ENCODE peak calls at places on chromosomes 5 and 9, in four cellular contexts. X is breast epithelium; I is activated CD8-positive, alpha-beta T cell treated with anti-CD3 and anti-CD28 coated beads for 36 hours; P is NCI-H510A treated with DMSO at 0.1 percent for 48 hours. U is an unnamed sample.

GRCh38 chr5:123211084-123211483 is 122.0 kb downstream of the PRDM6 start:
- DNase-seq in I (no peak), P (no peak), X (no peak), U (no peak)

GRCh38 chr9:134061019-134061687 is 6.7 kb downstream of the BRD3 start:
- DNase-seq in I (no peak), X (no peak), P (no peak), U (no peak)

GRCh38 chr9:81979196-81979595 is 9.4 kb upstream of the SPATA31D1 start:
- DNase-seq in X (no peak), I (no peak), P (no peak), U (no peak)

GRCh38 chr5:103894882-103895281 is 332.3 kb upstream of the NUDT12 start:
- DNase-seq in I (no peak), X (no peak), P (peak), U (no peak)

GRCh38 chr9:128420060-128420650 is 502 bp upstream of the CERCAM start:
- DNase-seq in P (peak), X (peak), I (peak), U (peak)

GRCh38 chr5:168404366-168404765 is 81.9 kb upstream of the RARS1 start:
- DNase-seq in I (no peak), X (no peak), P (no peak), U (no peak)

GRCh38 chr5:164203581-164204225 is 698.3 kb downstream of the MAT2B start:
- DNase-seq in I (no peak), P (no peak), X (no peak), U (no peak)

GRCh38 chr9:134725605-134725940 is 84.0 kb downstream of the COL5A1 start:
- DNase-seq in P (no peak), X (no peak), I (no peak), U (no peak)

U was measured in HuH-7.